ENCODE peak calls at places on chromosomes 5 and 9, in seven cellular contexts. G is IMR-90, W is HCT116, Y is astrocyte of the spinal cord, Z is ovary, E is A549, P is fibroblast of pulmonary artery. M is an unnamed sample.

GRCh38 chr5:175466700-175467318 is 11.6 kb upstream of the SFXN1 start:
- DNase-seq in G (no peak), W (no peak), Y (no peak), Z (no peak), E (no peak), P (peak; percentile 11), M (no peak)

GRCh38 chr5:147522435-147522834 is 12.6 kb upstream of the DPYSL3 start:
- DNase-seq in G (peak; percentile 83), W (no peak), Y (peak; percentile 51), Z (no peak), E (no peak), P (peak; percentile 33), M (no peak)

GRCh38 chr9:90925581-90926257 is 124.1 kb downstream of the SYK start:
- DNase-seq in G (peak; percentile 95), W (no peak), Y (peak; percentile 58), Z (no peak), E (no peak), P (peak; percentile 76), M (peak; percentile 63)

GRCh38 chr9:120256146-120256545 is 323.8 kb downstream of the CDK5RAP2 start:
- DNase-seq in G (no peak), W (no peak), Y (no peak), Z (no peak), E (no peak), P (no peak), M (no peak)

GRCh38 chr9:133771486-133772482 is 33.6 kb upstream of the SARDH start:
- DNase-seq in G (no peak), W (no peak), Y (no peak), Z (peak; percentile 13), E (no peak), P (no peak), M (no peak)

GRCh38 chr5:148858547-148858946 is 32.1 kb downstream of the ADRB2 start:
- DNase-seq in G (no peak), W (no peak), Y (peak; percentile 4), Z (no peak), E (no peak), P (no peak), M (no peak)

GRCh38 chr5:132258102-132259060 is 885 bp downstream of the PDLIM4 start:
- DNase-seq in G (peak; percentile 61), W (no peak), Y (peak; percentile 56), Z (peak; percentile 58), E (no peak), P (peak; percentile 41), M (peak; percentile 69)

GRCh38 chr5:53160895-53161294 is 51.3 kb upstream of the MOCS2 start:
- DNase-seq in G (no peak), W (no peak), Y (no peak), Z (no peak), E (no peak), P (no peak), M (no peak)

GRCh38 chr9:34377402-34377741 is 674 bp upstream of the MYORG start:
- DNase-seq in G (no peak), W (no peak), Y (no peak), Z (peak; percentile 44), E (peak; percentile 21), P (no peak), M (no peak)

GRCh38 chr5:73444499-73445432 is 3.8 kb downstream of the FOXD1 start:
- DNase-seq in G (no peak), W (no peak), Y (peak; percentile 50), Z (no peak), E (no peak), P (no peak), M (no peak)

GRCh38 chr5:6365977-6366590 is 12.3 kb downstream of the MED10 start:
- DNase-seq in G (no peak), W (no peak), Y (no peak), Z (no peak), E (no peak), P (no peak), M (no peak)

GRCh38 chr5:353599-354580 is 32.4 kb downstream of the AHRR start:
- DNase-seq in G (no peak), W (no peak), Y (no peak), Z (no peak), E (no peak), P (no peak), M (no peak)

GRCh38 chr5:68505917-68506860 is 290.6 kb downstream of the PIK3R1 start:
- DNase-seq in G (peak; percentile 67), W (peak; percentile 60), Y (peak; percentile 82), Z (no peak), E (peak; percentile 5), P (peak; percentile 32), M (peak; percentile 75)

GRCh38 chr5:167916261-167916660 is 375.2 kb upstream of the WWC1 start:
- DNase-seq in G (no peak), W (no peak), Y (peak; percentile 93), Z (no peak), E (no peak), P (no peak), M (no peak)

GRCh38 chr9:22645893-22646292 is 199.3 kb downstream of the DMRTA1 start:
- DNase-seq in G (peak; percentile 16), W (no peak), Y (peak; percentile 14), Z (no peak), E (no peak), P (no peak), M (no peak)

GRCh38 chr5:94153736-94154450 is 412.5 kb upstream of the POU5F2 start:
- DNase-seq in G (peak; percentile 18), W (no peak), Y (peak; percentile 19), Z (no peak), E (no peak), P (peak; percentile 27), M (no peak)

GRCh38 chr9:96556701-96557461 is 62.8 kb downstream of the CDC14B start:
- DNase-seq in G (no peak), W (no peak), Y (no peak), Z (no peak), E (no peak), P (no peak), M (no peak)

GRCh38 chr5:152470167-152470566 is 65.1 kb upstream of the NMUR2 start:
- DNase-seq in G (no peak), W (no peak), Y (no peak), Z (no peak), E (no peak), P (no peak), M (no peak)

GRCh38 chr5:81633471-81633870 is 117.4 kb downstream of the SSBP2 start:
- DNase-seq in G (no peak), W (no peak), Y (no peak), Z (no peak), E (no peak), P (no peak), M (no peak)

GRCh38 chr5:94432499-94432898 is 185.9 kb downstream of the KIAA0825 start:
- DNase-seq in G (peak; percentile 49), W (no peak), Y (peak; percentile 65), Z (no peak), E (no peak), P (peak; percentile 87), M (peak; percentile 72)

GRCh38 chr5:2751592-2752021 is at the start of gene IRX2:
- DNase-seq in G (peak; percentile 59), W (no peak), Y (peak; percentile 94), Z (no peak), E (peak; percentile 44), P (peak; percentile 82), M (peak; percentile 53)

GRCh38 chr5:33774323-33774722 is 117.5 kb downstream of the ADAMTS12 start:
- DNase-seq in G (no peak), W (no peak), Y (no peak), Z (no peak), E (no peak), P (peak; percentile 36), M (no peak)
- H3K4me3 ChIP-seq in G (no peak overlapping the region), W (no peak overlapping the region), Y (no peak overlapping the region), Z (no peak overlapping the region), E (no peak overlapping the region), P (no peak overlapping the region), M (no peak overlapping the region)

GRCh38 chr5:91266184-91266705 is 116.9 kb downstream of the ARRDC3 start:
- DNase-seq in G (peak; percentile 73), W (peak; percentile 46), Y (peak; percentile 76), Z (no peak), E (peak; percentile 74), P (peak; percentile 61), M (peak; percentile 51)
- TF ChIP-seq CTCF in G (no peak), W (no peak), Y (no peak), Z (no peak), E (no peak), P (no peak), M (peak; percentile 8)

GRCh38 chr5:176744584-176744965 is 65.8 kb upstream of the UNC5A start:
- DNase-seq in G (no peak), W (no peak), Y (no peak), Z (no peak), E (peak; percentile 28), P (peak; percentile 3), M (no peak)

GRCh38 chr5:176743136-176743827 is 67.1 kb upstream of the UNC5A start:
- DNase-seq in G (no peak), W (no peak), Y (no peak), Z (no peak), E (no peak), P (no peak), M (no peak)

GRCh38 chr5:176742246-176743105 is 67.9 kb upstream of the UNC5A start:
- DNase-seq in G (no peak), W (no peak), Y (no peak), Z (no peak), E (no peak), P (no peak), M (no peak)

GRCh38 chr5:176741566-176742211 is 68.7 kb upstream of the UNC5A start:
- DNase-seq in G (no peak), W (no peak), Y (no peak), Z (no peak), E (no peak), P (no peak), M (no peak)

DNA sequence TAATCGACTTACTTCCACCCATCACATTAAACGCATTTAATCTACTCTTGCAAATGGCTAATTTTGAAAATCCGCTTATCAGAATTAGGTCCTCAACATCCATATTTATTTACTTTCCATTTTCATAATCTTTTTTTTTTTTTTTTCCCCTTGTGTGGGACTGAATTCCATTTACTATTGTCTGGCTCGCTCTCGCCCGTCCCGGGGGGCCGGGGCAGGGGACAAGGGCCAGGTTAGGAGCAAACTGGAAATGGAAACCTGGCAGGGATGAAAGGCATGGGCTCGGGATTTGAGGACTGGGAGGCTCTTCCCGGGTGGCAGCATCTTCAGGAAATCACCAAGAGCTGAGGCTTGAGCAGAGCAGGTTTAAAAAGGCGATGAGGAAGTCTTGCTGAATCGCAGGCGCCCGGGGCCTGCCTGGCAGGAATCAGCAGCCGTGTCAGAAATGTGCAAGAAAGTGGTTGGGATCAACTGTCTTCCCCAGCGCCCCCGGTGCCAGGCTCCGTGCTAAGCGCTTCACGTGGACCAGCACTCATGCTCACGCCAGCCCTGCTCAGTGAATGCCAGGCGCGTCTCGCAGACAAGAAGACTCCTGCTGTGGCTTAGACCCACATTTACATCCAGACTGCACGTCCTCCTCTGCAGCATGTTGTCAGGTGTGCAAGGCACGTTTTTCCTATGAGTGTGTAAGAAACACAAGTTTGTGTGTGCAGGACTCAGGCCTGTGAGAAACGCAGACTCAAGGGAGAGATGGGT is 66.4 kb upstream of the UNC5A start:
- DNase-seq in G (no peak), W (no peak), Y (no peak), Z (no peak), E (no peak), P (no peak), M (no peak)
- H3K4me3 ChIP-seq in G (no peak overlapping the region), W (no peak overlapping the region), Y (no peak overlapping the region), Z (no peak overlapping the region), E (no peak overlapping the region), P (no peak overlapping the region), M (no peak overlapping the region)

GRCh38 chr9:4092793-4093709 is 206.8 kb downstream of the GLIS3 start:
- DNase-seq in G (peak; percentile 45), W (no peak), Y (no peak), Z (no peak), E (no peak), P (peak; percentile 54), M (no peak)
- TF ChIP-seq CTCF in G (no peak), W (no peak), Y (no peak), Z (no peak), E (no peak), P (no peak), M (no peak)